ENCODE peak calls at places on chromosomes 11 and 22, in six cellular contexts. One of them, this sample, is unnamed.
A peak's percentile ranks its signal among the peaks of the same experiment; 100 is the strongest.

GRCh38 chr22:28425211-28425610 is 254.4 kb downstream of the TTC28 start:
- DNase-seq in neural progenitor cell: no peak
- DNase-seq in CD8-positive, alpha-beta T cell: no peak
- DNase-seq in heart left ventricle: no peak
- DNase-seq in ovary: no peak
- DNase-seq in transverse colon: no peak
- DNase-seq in this sample: no peak

GRCh38 chr11:88179141-88179540 is 3.9 kb upstream of the RAB38 start:
- DNase-seq in neural progenitor cell: no peak
- DNase-seq in CD8-positive, alpha-beta T cell: no peak
- DNase-seq in heart left ventricle: no peak
- DNase-seq in ovary: no peak
- DNase-seq in transverse colon: no peak
- DNase-seq in this sample: no peak

GRCh38 chr11:36164522-36165250 is 124.5 kb downstream of the COMMD9 start:
- DNase-seq in neural progenitor cell: no peak
- DNase-seq in CD8-positive, alpha-beta T cell: no peak
- DNase-seq in heart left ventricle: no peak
- DNase-seq in ovary: no peak
- DNase-seq in transverse colon: no peak
- DNase-seq in this sample: no peak

GRCh38 chr11:134261626-134262488 is 8.5 kb downstream of the ACAD8 start:
- DNase-seq in neural progenitor cell: peak; percentile 67
- DNase-seq in CD8-positive, alpha-beta T cell: peak; percentile 38
- DNase-seq in heart left ventricle: no peak
- DNase-seq in ovary: no peak
- DNase-seq in transverse colon: no peak
- DNase-seq in this sample: peak; percentile 25

GRCh38 chr22:46618667-46619066 is 1.5 kb upstream of the GRAMD4 start:
- DNase-seq in neural progenitor cell: no peak
- DNase-seq in CD8-positive, alpha-beta T cell: no peak
- DNase-seq in heart left ventricle: peak; percentile 61
- DNase-seq in ovary: no peak
- DNase-seq in transverse colon: no peak
- DNase-seq in this sample: no peak

GRCh38 chr11:134125507-134125906 is 56.6 kb downstream of the JAM3 start:
- DNase-seq in neural progenitor cell: no peak
- DNase-seq in CD8-positive, alpha-beta T cell: no peak
- DNase-seq in heart left ventricle: no peak
- DNase-seq in ovary: no peak
- DNase-seq in transverse colon: no peak
- DNase-seq in this sample: no peak

GRCh38 chr22:35191412-35191811 is 65.9 kb upstream of the HMGXB4 start:
- DNase-seq in neural progenitor cell: no peak
- DNase-seq in CD8-positive, alpha-beta T cell: no peak
- DNase-seq in heart left ventricle: no peak
- DNase-seq in ovary: no peak
- DNase-seq in transverse colon: no peak
- DNase-seq in this sample: no peak

GRCh38 chr11:76152741-76153608 is 53.3 kb downstream of the WNT11 start:
- DNase-seq in neural progenitor cell: peak; percentile 33
- DNase-seq in CD8-positive, alpha-beta T cell: no peak
- DNase-seq in heart left ventricle: no peak
- DNase-seq in ovary: no peak
- DNase-seq in transverse colon: peak; percentile 11
- DNase-seq in this sample: no peak

GRCh38 chr22:45480717-45481116 is 22.0 kb upstream of the FBLN1 start:
- DNase-seq in neural progenitor cell: no peak
- DNase-seq in CD8-positive, alpha-beta T cell: no peak
- DNase-seq in heart left ventricle: no peak
- DNase-seq in ovary: no peak
- DNase-seq in transverse colon: no peak
- DNase-seq in this sample: no peak

GRCh38 chr11:48013269-48013901 is 33.0 kb downstream of the PTPRJ start:
- DNase-seq in neural progenitor cell: no peak
- DNase-seq in CD8-positive, alpha-beta T cell: peak; percentile 58
- DNase-seq in heart left ventricle: peak; percentile 37
- DNase-seq in ovary: no peak
- DNase-seq in transverse colon: peak; percentile 50
- DNase-seq in this sample: peak; percentile 26

GRCh38 chr22:39176067-39176621 is 23.7 kb upstream of the CBX7 start:
- DNase-seq in neural progenitor cell: peak; percentile 93
- DNase-seq in CD8-positive, alpha-beta T cell: no peak
- DNase-seq in heart left ventricle: peak; percentile 81
- DNase-seq in ovary: peak; percentile 75
- DNase-seq in transverse colon: peak; percentile 57
- DNase-seq in this sample: no peak

GRCh38 chr22:35483730-35484129 is 56.9 kb upstream of the RASD2 start:
- DNase-seq in neural progenitor cell: no peak
- DNase-seq in CD8-positive, alpha-beta T cell: no peak
- DNase-seq in heart left ventricle: no peak
- DNase-seq in ovary: no peak
- DNase-seq in transverse colon: no peak
- DNase-seq in this sample: no peak

GRCh38 chr22:44331881-44332714 is 19.3 kb upstream of the SHISAL1 start:
- DNase-seq in neural progenitor cell: peak; percentile 79
- DNase-seq in CD8-positive, alpha-beta T cell: peak; percentile 13
- DNase-seq in heart left ventricle: no peak
- DNase-seq in ovary: no peak
- DNase-seq in transverse colon: no peak
- DNase-seq in this sample: no peak

GRCh38 chr22:29744902-29745301 is 21.9 kb downstream of the ZMAT5 start:
- DNase-seq in neural progenitor cell: no peak
- DNase-seq in CD8-positive, alpha-beta T cell: no peak
- DNase-seq in heart left ventricle: no peak
- DNase-seq in ovary: no peak
- DNase-seq in transverse colon: peak; percentile 16
- DNase-seq in this sample: no peak

GRCh38 chr11:65650547-65651338 is 12.0 kb downstream of the RELA start:
- DNase-seq in neural progenitor cell: no peak
- DNase-seq in CD8-positive, alpha-beta T cell: peak; percentile 5
- DNase-seq in heart left ventricle: peak; percentile 21
- DNase-seq in ovary: no peak
- DNase-seq in transverse colon: no peak
- DNase-seq in this sample: no peak

GRCh38 chr11:119952441-119952840 is 185.5 kb downstream of the TRIM29 start:
- DNase-seq in neural progenitor cell: no peak
- DNase-seq in CD8-positive, alpha-beta T cell: no peak
- DNase-seq in heart left ventricle: no peak
- DNase-seq in ovary: no peak
- DNase-seq in transverse colon: no peak
- DNase-seq in this sample: no peak

GRCh38 chr22:50473855-50474671 is 772 bp downstream of the SBF1 start:
- DNase-seq in neural progenitor cell: peak; percentile 60
- DNase-seq in CD8-positive, alpha-beta T cell: peak; percentile 43
- DNase-seq in heart left ventricle: no peak
- DNase-seq in ovary: no peak
- DNase-seq in transverse colon: peak; percentile 44
- DNase-seq in this sample: peak; percentile 40

GRCh38 chr11:113014262-113014661 is 53.0 kb downstream of the NCAM1 start:
- DNase-seq in neural progenitor cell: no peak
- DNase-seq in CD8-positive, alpha-beta T cell: no peak
- DNase-seq in heart left ventricle: no peak
- DNase-seq in ovary: peak; percentile 22
- DNase-seq in transverse colon: no peak
- DNase-seq in this sample: no peak

GRCh38 chr11:68099474-68100405 is 21.4 kb downstream of the CHKA start:
- DNase-seq in neural progenitor cell: no peak
- DNase-seq in CD8-positive, alpha-beta T cell: peak; percentile 49
- DNase-seq in heart left ventricle: peak; percentile 35
- DNase-seq in ovary: peak; percentile 62
- DNase-seq in transverse colon: peak; percentile 59
- DNase-seq in this sample: peak; percentile 50

GRCh38 chr22:46638601-46639431 is 18.6 kb downstream of the GRAMD4 start:
- DNase-seq in neural progenitor cell: no peak
- DNase-seq in CD8-positive, alpha-beta T cell: no peak
- DNase-seq in heart left ventricle: no peak
- DNase-seq in ovary: no peak
- DNase-seq in transverse colon: no peak
- DNase-seq in this sample: peak; percentile 72

GRCh38 chr22:17164392-17165024 is 5.4 kb upstream of the HDHD5 start:
- DNase-seq in neural progenitor cell: no peak
- DNase-seq in CD8-positive, alpha-beta T cell: no peak
- DNase-seq in heart left ventricle: no peak
- DNase-seq in ovary: no peak
- DNase-seq in transverse colon: no peak
- DNase-seq in this sample: no peak

GRCh38 chr11:7657306-7658025 is 15.8 kb downstream of the CYB5R2 start:
- DNase-seq in neural progenitor cell: peak; percentile 81
- DNase-seq in CD8-positive, alpha-beta T cell: no peak
- DNase-seq in heart left ventricle: no peak
- DNase-seq in ovary: peak; percentile 66
- DNase-seq in transverse colon: peak; percentile 64
- DNase-seq in this sample: peak; percentile 81

GRCh38 chr11:27471588-27472397 is 797 bp downstream of the LGR4 start:
- DNase-seq in neural progenitor cell: peak; percentile 73
- DNase-seq in CD8-positive, alpha-beta T cell: peak; percentile 22
- DNase-seq in heart left ventricle: peak; percentile 54
- DNase-seq in ovary: peak; percentile 31
- DNase-seq in transverse colon: peak; percentile 54
- DNase-seq in this sample: peak; percentile 31

GRCh38 chr11:81979444-81979843 is 754.2 kb downstream of the FAM181B start:
- DNase-seq in neural progenitor cell: no peak
- DNase-seq in CD8-positive, alpha-beta T cell: no peak
- DNase-seq in heart left ventricle: no peak
- DNase-seq in ovary: no peak
- DNase-seq in transverse colon: no peak
- DNase-seq in this sample: no peak

GRCh38 chr22:26559961-26560575 is 29.9 kb downstream of the TPST2 start:
- DNase-seq in neural progenitor cell: no peak
- DNase-seq in CD8-positive, alpha-beta T cell: no peak
- DNase-seq in heart left ventricle: no peak
- DNase-seq in ovary: no peak
- DNase-seq in transverse colon: no peak
- DNase-seq in this sample: no peak

GRCh38 chr11:206516-207212 is 535 bp downstream of the BET1L start:
- DNase-seq in neural progenitor cell: no peak
- DNase-seq in CD8-positive, alpha-beta T cell: peak; percentile 28
- DNase-seq in heart left ventricle: no peak
- DNase-seq in ovary: peak; percentile 33
- DNase-seq in transverse colon: peak; percentile 62
- DNase-seq in this sample: peak; percentile 76

GRCh38 chr22:28207281-28208030 is 288.4 kb upstream of the PITPNB start:
- DNase-seq in neural progenitor cell: no peak
- DNase-seq in CD8-positive, alpha-beta T cell: no peak
- DNase-seq in heart left ventricle: no peak
- DNase-seq in ovary: no peak
- DNase-seq in transverse colon: no peak
- DNase-seq in this sample: no peak

GRCh38 chr11:16986434-16987204 is 27.6 kb downstream of the PLEKHA7 start:
- DNase-seq in neural progenitor cell: no peak
- DNase-seq in CD8-positive, alpha-beta T cell: peak; percentile 25
- DNase-seq in heart left ventricle: no peak
- DNase-seq in ovary: peak; percentile 31
- DNase-seq in transverse colon: peak; percentile 92
- DNase-seq in this sample: peak; percentile 100

GRCh38 chr11:12232819-12233601 is 122.6 kb downstream of the MICAL2 start:
- DNase-seq in neural progenitor cell: no peak
- DNase-seq in CD8-positive, alpha-beta T cell: no peak
- DNase-seq in heart left ventricle: no peak
- DNase-seq in ovary: no peak
- DNase-seq in transverse colon: no peak
- DNase-seq in this sample: no peak

GRCh38 chr11:114610984-114611944 is 15.7 kb upstream of the NXPE4 start:
- DNase-seq in neural progenitor cell: no peak
- DNase-seq in CD8-positive, alpha-beta T cell: no peak
- DNase-seq in heart left ventricle: no peak
- DNase-seq in ovary: no peak
- DNase-seq in transverse colon: no peak
- DNase-seq in this sample: no peak

GRCh38 chr11:79439893-79440450 is 858 bp downstream of the TENM4 start:
- DNase-seq in neural progenitor cell: peak; percentile 74
- DNase-seq in CD8-positive, alpha-beta T cell: no peak
- DNase-seq in heart left ventricle: peak; percentile 23
- DNase-seq in ovary: peak; percentile 57
- DNase-seq in transverse colon: no peak
- DNase-seq in this sample: no peak

GRCh38 chr11:12680246-12680939 is 6.2 kb downstream of the TEAD1 start:
- DNase-seq in neural progenitor cell: peak; percentile 96
- DNase-seq in CD8-positive, alpha-beta T cell: peak; percentile 4
- DNase-seq in heart left ventricle: peak; percentile 83
- DNase-seq in ovary: peak; percentile 74
- DNase-seq in transverse colon: peak; percentile 91
- DNase-seq in this sample: peak; percentile 87

GRCh38 chr11:116544721-116545120 is 228.1 kb downstream of the BUD13 start:
- DNase-seq in neural progenitor cell: no peak
- DNase-seq in CD8-positive, alpha-beta T cell: no peak
- DNase-seq in heart left ventricle: no peak
- DNase-seq in ovary: no peak
- DNase-seq in transverse colon: no peak
- DNase-seq in this sample: no peak

GRCh38 chr11:1391165-1392010 is 1.7 kb downstream of the BRSK2 start:
- DNase-seq in neural progenitor cell: peak; percentile 65
- DNase-seq in CD8-positive, alpha-beta T cell: no peak
- DNase-seq in heart left ventricle: no peak
- DNase-seq in ovary: no peak
- DNase-seq in transverse colon: no peak
- DNase-seq in this sample: no peak
- H3K27me3 ChIP-seq in neural progenitor cell: peaks cover 33% of the 10 kb centered on the region
- H3K27me3 ChIP-seq in CD8-positive, alpha-beta T cell: peaks cover 6% of the 10 kb centered on the region
- H3K27me3 ChIP-seq in heart left ventricle: peaks cover 32% of the 10 kb centered on the region
- H3K27me3 ChIP-seq in ovary: no peaks in the 10 kb centered on the region
- H3K27me3 ChIP-seq in transverse colon: peaks cover 64% of the 10 kb centered on the region
- H3K27me3 ChIP-seq in this sample: peaks cover 11% of the 10 kb centered on the region

GRCh38 chr11:130381317-130381716 is 47.1 kb downstream of the ADAMTS8 start:
- DNase-seq in neural progenitor cell: no peak
- DNase-seq in CD8-positive, alpha-beta T cell: no peak
- DNase-seq in heart left ventricle: no peak
- DNase-seq in ovary: no peak
- DNase-seq in transverse colon: no peak
- DNase-seq in this sample: no peak
- H3K27ac ChIP-seq in neural progenitor cell: no peak overlapping the region
- H3K27ac ChIP-seq in CD8-positive, alpha-beta T cell: no peak overlapping the region
- H3K27ac ChIP-seq in heart left ventricle: no peak overlapping the region
- H3K27ac ChIP-seq in ovary: no peak overlapping the region
- H3K27ac ChIP-seq in transverse colon: no peak overlapping the region
- H3K27ac ChIP-seq in this sample: no peak overlapping the region

DNA sequence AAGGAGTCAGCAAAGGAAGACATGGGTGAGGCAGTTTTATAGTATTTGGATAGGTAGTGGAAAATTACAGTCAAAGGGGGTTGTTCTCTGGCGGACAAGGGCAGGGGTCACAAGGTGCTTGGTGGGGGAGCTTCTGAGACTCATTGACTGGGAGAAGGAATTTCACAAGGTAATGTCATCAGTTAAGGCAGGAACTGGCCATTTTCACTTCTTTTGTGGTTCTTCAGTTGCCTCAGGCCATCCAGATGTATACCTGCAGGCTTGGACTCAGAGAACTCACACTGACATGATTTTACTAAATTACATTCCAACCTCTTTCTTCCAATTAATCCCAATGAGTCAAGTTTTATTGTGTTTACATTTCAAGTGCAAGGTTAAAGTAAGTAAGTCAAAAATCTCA is 240.5 kb upstream of the API5 start:
- DNase-seq in neural progenitor cell: no peak
- DNase-seq in CD8-positive, alpha-beta T cell: no peak
- DNase-seq in heart left ventricle: no peak
- DNase-seq in ovary: no peak
- DNase-seq in transverse colon: no peak
- DNase-seq in this sample: no peak
- H3K27me3 ChIP-seq in neural progenitor cell: no peaks in the 10 kb centered on the region
- H3K27me3 ChIP-seq in CD8-positive, alpha-beta T cell: no peaks in the 10 kb centered on the region
- H3K27me3 ChIP-seq in heart left ventricle: no peaks in the 10 kb centered on the region
- H3K27me3 ChIP-seq in ovary: no peaks in the 10 kb centered on the region
- H3K27me3 ChIP-seq in transverse colon: no peaks in the 10 kb centered on the region
- H3K27me3 ChIP-seq in this sample: no peaks in the 10 kb centered on the region

GRCh38 chr11:75152651-75153553 is 2.0 kb downstream of the SLCO2B1 start:
- DNase-seq in neural progenitor cell: no peak
- DNase-seq in CD8-positive, alpha-beta T cell: no peak
- DNase-seq in heart left ventricle: no peak
- DNase-seq in ovary: no peak
- DNase-seq in transverse colon: no peak
- DNase-seq in this sample: peak; percentile 78
- H3K27ac ChIP-seq in neural progenitor cell: no peak overlapping the region
- H3K27ac ChIP-seq in CD8-positive, alpha-beta T cell: no peak overlapping the region
- H3K27ac ChIP-seq in heart left ventricle: no peak overlapping the region
- H3K27ac ChIP-seq in ovary: no peak overlapping the region
- H3K27ac ChIP-seq in transverse colon: peak overlapping the region; percentile 86
- H3K27ac ChIP-seq in this sample: peak overlapping the region; percentile 89

This sample was measured in small intestine.